ENCODE peak calls at places on chromosomes 13 and 19, in six cellular contexts. Y, J, Q, I, W and E are unnamed samples.
A peak's percentile ranks its signal among the peaks of the same experiment; 100 is the strongest.

GRCh38 chr13:33678084-33678483 is 139.9 kb upstream of the RFC3 start:
- DNase-seq in Q (no peak), W (no peak), J (no peak), Y (no peak), I (no peak), E (no peak)

GRCh38 chr19:16824658-16825311 is 4.4 kb upstream of the SIN3B start:
- DNase-seq in J (peak; percentile 41), Q (peak; percentile 86), W (no peak), Y (peak; percentile 51), I (no peak), E (no peak)

GRCh38 chr19:49741210-49741844 is 21.8 kb downstream of the TSKS start:
- DNase-seq in J (no peak), I (no peak), Q (no peak), Y (peak; percentile 28), W (no peak), E (no peak)

GRCh38 chr13:30037306-30037705 is 186.9 kb upstream of the UBL3 start:
- DNase-seq in W (peak; percentile 80), I (peak; percentile 68), Y (no peak), J (no peak), Q (no peak), E (peak; percentile 49)

GRCh38 chr19:42466521-42467436 is 24.0 kb upstream of the CXCL17 start:
- DNase-seq in Q (no peak), W (no peak), J (peak; percentile 7), Y (no peak), I (no peak), E (no peak)

GRCh38 chr13:23321534-23322241 is 111.8 kb downstream of the SACS start:
- DNase-seq in Y (peak; percentile 94), Q (peak; percentile 67), W (no peak), J (peak; percentile 93), I (no peak), E (no peak)

GRCh38 chr13:81738364-81738763 is 1397.4 kb upstream of the SPRY2 start:
- DNase-seq in W (no peak), Q (peak; percentile 5), I (no peak), Y (no peak), J (peak; percentile 19), E (no peak)

GRCh38 chr19:40191836-40192646 is 815 bp downstream of the MAP3K10 start:
- DNase-seq in W (peak; percentile 83), J (peak; percentile 30), I (peak; percentile 77), Q (peak; percentile 33), Y (peak; percentile 19), E (peak; percentile 61)

GRCh38 chr19:289651-290538 is 1.3 kb downstream of the PLPP2 start:
- DNase-seq in Q (peak; percentile 88), I (peak; percentile 94), W (peak; percentile 76), Y (peak; percentile 25), J (peak; percentile 62), E (no peak)

GRCh38 chr13:103067751-103068563 is 1.7 kb upstream of the SLC10A2 start:
- DNase-seq in Y (no peak), W (peak; percentile 57), I (peak; percentile 87), J (no peak), Q (no peak), E (no peak)

GRCh38 chr13:20173121-20173746 is 12.4 kb upstream of the GJA3 start:
- DNase-seq in I (no peak), W (no peak), J (no peak), Q (no peak), Y (peak; percentile 34), E (no peak)

GRCh38 chr13:96089749-96090239 is at the start of gene HS6ST3:
- DNase-seq in J (peak; percentile 7), Q (peak; percentile 62), Y (no peak), W (no peak), I (peak; percentile 79), E (peak; percentile 57)

GRCh38 chr13:89455741-89456140 is 1784.6 kb downstream of the SLITRK5 start:
- DNase-seq in Y (no peak), Q (peak; percentile 53), I (no peak), W (no peak), J (no peak), E (no peak)

GRCh38 chr13:108283110-108283509 is 13.6 kb downstream of the TNFSF13B start:
- DNase-seq in Y (peak; percentile 17), J (no peak), W (no peak), I (no peak), Q (no peak), E (no peak)

GRCh38 chr13:112159575-112160547 is 92.9 kb downstream of the SOX1 start:
- DNase-seq in Q (no peak), J (no peak), Y (no peak), W (no peak), I (no peak), E (no peak)
- H3K4me2 ChIP-seq in Q (no peak overlapping the region), J (no peak overlapping the region), Y (no peak overlapping the region), W (peak overlapping the region; percentile 55), I (peak overlapping the region; percentile 1), E (no peak overlapping the region)

GRCh38 chr19:46654621-46655152 is 6.3 kb downstream of the DACT3 start:
- DNase-seq in W (peak; percentile 49), Q (no peak), I (no peak), Y (no peak), J (no peak), E (peak; percentile 38)
- H4K91ac ChIP-seq in W (no peak overlapping the region), Q (no peak overlapping the region), I (no peak overlapping the region), Y (no peak overlapping the region), J (no peak overlapping the region), E (no peak overlapping the region)

GRCh38 chr19:55935206-55935605 is 3.1 kb upstream of the NLRP13 start:
- DNase-seq in W (no peak), Q (no peak), I (no peak), J (no peak), Y (no peak), E (no peak)

GRCh38 chr19:55927991-55928390 is 4.1 kb downstream of the NLRP13 start:
- DNase-seq in I (no peak), W (no peak), J (no peak), Y (no peak), Q (no peak), E (no peak)

GRCh38 chr19:55930996-55931515 is 1.1 kb downstream of the NLRP13 start:
- DNase-seq in Y (no peak), J (no peak), Q (no peak), I (no peak), W (no peak), E (no peak)

DNA sequence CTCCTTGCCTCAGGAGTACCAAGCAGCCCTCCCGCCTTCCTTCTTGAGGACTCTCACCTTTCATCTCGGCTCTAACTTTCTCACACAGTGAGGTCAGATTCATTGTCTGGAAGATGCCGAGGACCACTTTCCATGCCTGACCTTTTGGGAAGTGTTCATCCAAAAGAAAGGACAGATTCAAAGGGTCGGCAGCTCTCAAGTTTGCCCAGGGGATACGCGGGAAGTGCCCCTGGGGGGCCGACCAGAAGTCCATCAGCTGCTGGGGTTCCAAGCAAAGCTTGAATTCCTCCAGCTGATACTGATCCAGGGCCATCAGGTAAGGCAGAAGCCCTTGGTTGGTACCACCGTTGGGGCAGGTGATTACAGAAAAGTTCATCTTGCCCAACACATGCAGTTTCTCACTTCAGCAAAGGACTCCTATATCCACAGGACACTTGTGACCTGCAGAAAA is at the start of gene NLRP13:
- DNase-seq in I (no peak), Q (no peak), W (no peak), Y (no peak), J (no peak), E (no peak)
- H3K9me3 ChIP-seq in I (peaks cover 73% of the 10 kb centered on the region), Q (peaks cover 21% of the 10 kb centered on the region), W (peaks cover 47% of the 10 kb centered on the region), Y (peaks cover 30% of the 10 kb centered on the region), J (peaks cover 24% of the 10 kb centered on the region), E (no peaks in the 10 kb centered on the region)

DNA sequence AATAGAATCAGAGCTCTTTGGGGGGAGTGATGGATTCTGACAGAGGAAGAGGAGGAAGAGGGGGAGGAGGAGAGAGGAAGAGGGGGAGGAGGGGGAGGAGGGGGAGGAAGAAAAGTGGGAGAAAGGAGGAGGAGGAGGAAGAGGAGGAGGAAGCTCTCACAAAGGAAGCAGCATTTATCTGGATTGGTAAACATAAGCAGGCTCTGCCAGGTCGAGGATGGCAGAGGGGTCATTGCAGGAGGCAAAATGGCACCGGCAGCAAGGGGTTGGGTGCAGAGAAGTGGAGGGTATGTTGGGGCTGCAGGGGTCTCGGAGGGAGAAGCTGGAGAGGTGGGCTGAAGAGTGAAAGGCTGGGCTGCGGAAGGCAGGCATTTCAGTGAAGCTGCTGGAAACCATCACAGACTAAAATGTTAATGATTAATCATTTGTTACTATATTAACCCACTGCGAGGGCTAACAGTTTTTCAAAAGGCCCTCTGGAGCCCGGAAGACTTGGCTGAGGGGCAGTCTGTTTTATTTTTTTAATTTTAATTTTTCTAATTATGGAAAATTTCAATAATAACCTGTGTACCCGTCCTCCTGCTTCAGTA is 24.7 kb downstream of the TPT1 start:
- DNase-seq in J (no peak), W (no peak), Q (no peak), I (no peak), Y (no peak), E (no peak)
- H3K4me2 ChIP-seq in J (peak overlapping the region; percentile 64), W (no peak overlapping the region), Q (no peak overlapping the region), I (no peak overlapping the region), Y (no peak overlapping the region), E (no peak overlapping the region)

GRCh38 chr19:18279266-18279515 is 2.2 kb downstream of the JUND start:
- DNase-seq in Y (no peak), Q (no peak), J (no peak), W (no peak), I (no peak), E (no peak)
- H4K91ac ChIP-seq in Y (no peak overlapping the region), Q (no peak overlapping the region), J (no peak overlapping the region), W (no peak overlapping the region), I (no peak overlapping the region), E (no peak overlapping the region)

GRCh38 chr13:114078501-114079451 is 53.6 kb downstream of the RASA3 start:
- DNase-seq in Q (peak; percentile 23), J (peak; percentile 66), W (no peak), I (no peak), Y (peak; percentile 84), E (no peak)
- H3K9me3 ChIP-seq in Q (peaks cover 4% of the 10 kb centered on the region), J (no peaks in the 10 kb centered on the region), W (no peaks in the 10 kb centered on the region), I (no peaks in the 10 kb centered on the region), Y (no peaks in the 10 kb centered on the region), E (peaks cover 18% of the 10 kb centered on the region)

GRCh38 chr19:1756705-1757445 is 3.6 kb downstream of the ONECUT3 start:
- DNase-seq in I (no peak), W (no peak), J (no peak), Y (no peak), Q (no peak), E (no peak)
- H3K4me2 ChIP-seq in I (no peak overlapping the region), W (peak overlapping the region; percentile 33), J (no peak overlapping the region), Y (no peak overlapping the region), Q (no peak overlapping the region), E (no peak overlapping the region)